ENCODE peak calls at places on chromosomes 1 and 21, in ten cellular contexts. V, L, O, M, S, J, H, P, R and C are unnamed samples.

GRCh38 chr1:233328661-233329498 is 1.4 kb downstream of the MAP3K21 start:
- DNase-seq in V (no peak), S (no peak), L (no peak), R (peak; percentile 27), H (no peak), P (no peak), J (peak; percentile 14), O (no peak), M (no peak), C (no peak)

GRCh38 chr1:53142226-53142853 is at the start of gene SLC1A7:
- DNase-seq in R (no peak), S (peak; percentile 73), H (no peak), M (no peak), J (no peak), V (peak; percentile 37), O (no peak), P (no peak), L (no peak), C (no peak)

GRCh38 chr1:219433471-219434131 is 179.3 kb downstream of the ZC3H11B start:
- DNase-seq in L (no peak), R (no peak), S (no peak), P (no peak), H (no peak), M (no peak), O (no peak), V (no peak), J (no peak), C (no peak)

GRCh38 chr1:34237416-34237815 is 60.7 kb downstream of the C1orf94 start:
- DNase-seq in H (no peak), S (no peak), L (no peak), V (no peak), J (no peak), P (no peak), O (no peak), R (no peak), M (no peak), C (no peak)

GRCh38 chr1:210236840-210237409 is 4.3 kb downstream of the SERTAD4 start:
- DNase-seq in V (peak; percentile 23), S (peak; percentile 88), J (peak; percentile 85), H (no peak), O (no peak), P (peak; percentile 91), L (peak; percentile 88), M (no peak), R (peak; percentile 29), C (no peak)

GRCh38 chr1:160710531-160711252 is 930 bp downstream of the CD48 start:
- DNase-seq in J (no peak), H (no peak), S (no peak), P (no peak), V (no peak), M (no peak), R (no peak), O (peak; percentile 38), L (no peak), C (no peak)

GRCh38 chr1:27671964-27672749 is at the start of gene IFI6:
- DNase-seq in P (peak; percentile 96), O (peak; percentile 65), R (peak; percentile 95), J (peak; percentile 86), H (no peak), L (peak; percentile 99), M (peak; percentile 63), V (peak; percentile 76), S (peak; percentile 95), C (peak; percentile 95)

GRCh38 chr1:235958021-235958420 is 91.3 kb upstream of the LYST start:
- DNase-seq in M (no peak), H (no peak), V (no peak), P (no peak), L (no peak), O (no peak), J (no peak), R (no peak), S (no peak), C (no peak)

GRCh38 chr1:8687053-8687452 is 130.4 kb downstream of the RERE start:
- DNase-seq in M (no peak), S (no peak), J (peak; percentile 30), L (peak; percentile 74), V (no peak), P (peak; percentile 46), R (no peak), H (no peak), O (no peak), C (no peak)

GRCh38 chr1:61097326-61097725 is 15.0 kb downstream of the NFIA start:
- DNase-seq in R (no peak), J (no peak), O (no peak), P (peak; percentile 72), V (no peak), L (no peak), M (no peak), H (no peak), S (no peak), C (no peak)

GRCh38 chr21:46357684-46358425 is 33.9 kb downstream of the PCNT start:
- DNase-seq in H (no peak), P (no peak), M (no peak), L (no peak), R (no peak), J (no peak), S (no peak), O (no peak), V (no peak), C (no peak)

GRCh38 chr21:46366091-46366490 is 42.1 kb downstream of the PCNT start:
- DNase-seq in O (no peak), H (no peak), V (no peak), M (no peak), J (no peak), R (no peak), L (no peak), S (no peak), P (no peak), C (no peak)

GRCh38 chr21:46362946-46363345 is 39.0 kb downstream of the PCNT start:
- DNase-seq in P (no peak), L (no peak), R (peak; percentile 66), O (no peak), M (no peak), V (no peak), H (no peak), S (no peak), J (no peak), C (no peak)

GRCh38 chr21:46363698-46364097 is 39.7 kb downstream of the PCNT start:
- DNase-seq in M (no peak), H (no peak), V (no peak), S (no peak), J (no peak), P (no peak), L (no peak), O (no peak), R (no peak), C (no peak)

GRCh38 chr21:46361937-46362336 is 38.0 kb downstream of the PCNT start:
- DNase-seq in M (no peak), V (no peak), S (no peak), O (no peak), J (no peak), P (no peak), H (no peak), L (no peak), R (no peak), C (no peak)
- H3K4me3 ChIP-seq in M (no peak overlapping the region), V (no peak overlapping the region), S (no peak overlapping the region), O (no peak overlapping the region), J (no peak overlapping the region), P (no peak overlapping the region), H (no peak overlapping the region), L (no peak overlapping the region), R (no peak overlapping the region), C (no peak overlapping the region)

GRCh38 chr1:214259353-214259982 is 21.5 kb upstream of the SMYD2 start:
- DNase-seq in S (no peak), L (peak; percentile 26), R (no peak), V (no peak), M (no peak), P (peak; percentile 20), H (no peak), J (no peak), O (no peak), C (no peak)

GRCh38 chr1:214249651-214250050 is 31.3 kb upstream of the SMYD2 start:
- DNase-seq in J (no peak), P (no peak), O (no peak), V (no peak), S (no peak), M (no peak), R (no peak), H (no peak), L (no peak), C (no peak)

GRCh38 chr1:214260561-214261205 is 20.3 kb upstream of the SMYD2 start:
- DNase-seq in O (no peak), H (no peak), L (no peak), P (no peak), S (no peak), R (no peak), M (no peak), V (no peak), J (no peak), C (no peak)

GRCh38 chr1:214261206-214262123 is 19.5 kb upstream of the SMYD2 start:
- DNase-seq in S (peak; percentile 96), O (peak; percentile 73), P (peak; percentile 82), H (no peak), L (peak; percentile 74), V (peak; percentile 87), J (peak; percentile 79), R (peak; percentile 72), M (no peak), C (peak; percentile 48)

DNA sequence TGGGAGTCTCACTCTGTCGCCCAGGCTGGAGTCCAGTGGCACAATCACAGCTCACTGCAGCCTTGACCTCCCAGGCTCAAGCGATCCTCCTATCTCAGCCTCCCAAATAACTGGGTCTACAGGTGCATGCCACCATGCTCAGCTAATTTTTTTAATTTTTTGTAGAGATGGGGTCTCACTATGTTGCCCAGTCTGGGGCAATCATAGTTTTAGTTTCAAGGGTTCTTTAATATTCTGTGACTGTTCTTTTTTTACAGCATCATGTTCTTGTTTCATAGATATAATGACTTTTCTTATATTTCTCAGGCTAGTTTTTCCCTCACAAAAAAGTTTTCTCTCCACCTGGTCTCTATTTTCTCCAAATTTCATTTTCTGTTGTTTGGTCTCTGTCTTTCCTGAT is 25.4 kb upstream of the SMYD2 start:
- DNase-seq in P (no peak), J (no peak), R (no peak), O (no peak), M (no peak), H (no peak), L (no peak), S (no peak), V (no peak), C (no peak)
- H3K4me3 ChIP-seq in P (no peak overlapping the region), J (no peak overlapping the region), R (no peak overlapping the region), O (no peak overlapping the region), M (no peak overlapping the region), H (no peak overlapping the region), L (no peak overlapping the region), S (no peak overlapping the region), V (no peak overlapping the region), C (no peak overlapping the region)

GRCh38 chr1:39788426-39788757 is 273 bp downstream of the BMP8B start:
- DNase-seq in M (no peak), L (no peak), O (no peak), S (no peak), J (no peak), V (no peak), P (no peak), R (no peak), H (no peak), C (no peak)
- H3K4me3 ChIP-seq in M (peak overlapping the region; percentile 70), L (no peak overlapping the region), O (peak overlapping the region; percentile 68), S (peak overlapping the region; percentile 30), J (peak overlapping the region; percentile 56), V (peak overlapping the region; percentile 43), P (no peak overlapping the region), R (peak overlapping the region; percentile 6), H (peak overlapping the region; percentile 72), C (no peak overlapping the region)

DNA sequence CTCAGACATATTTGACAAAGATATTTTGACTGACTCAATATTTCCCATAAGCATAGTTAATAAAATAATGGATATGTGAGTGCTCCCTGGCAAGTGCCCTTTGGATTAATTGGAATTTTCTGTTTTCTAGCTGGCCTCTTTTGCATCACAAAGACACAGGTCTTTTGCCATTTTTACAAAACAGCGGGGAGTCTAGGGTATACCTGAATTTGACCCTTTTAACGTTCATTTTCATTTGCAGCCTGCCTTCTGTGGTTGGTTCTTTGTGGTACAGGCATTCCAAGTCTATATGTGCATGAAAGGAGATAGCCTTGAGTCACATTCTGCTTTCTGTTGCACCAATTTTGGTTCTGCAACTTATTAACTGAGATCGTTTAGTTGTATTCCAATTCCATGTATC is 171.7 kb downstream of the CRB1 start:
- DNase-seq in P (no peak), V (no peak), L (no peak), S (no peak), O (no peak), H (no peak), J (no peak), R (no peak), M (no peak), C (no peak)
- H3K4me3 ChIP-seq in P (no peak overlapping the region), V (no peak overlapping the region), L (no peak overlapping the region), S (no peak overlapping the region), O (no peak overlapping the region), H (no peak overlapping the region), J (no peak overlapping the region), R (no peak overlapping the region), M (no peak overlapping the region), C (no peak overlapping the region)